ENCODE peak calls at places on chromosomes 12 and 14, in four cellular contexts. J is stimulated activated CD4-positive, alpha-beta T cell treated with anti-CD3 and anti-CD28 coated beads, Interleukin-15, amount 100 ng/mL, for 24 hours; Y is GM23248; N is NCI-H460. O is an unnamed sample.

GRCh38 chr12:12482959-12483358 is 79.7 kb downstream of the DUSP16 start:
- DNase-seq in J (no peak), Y (no peak), N (no peak), O (no peak)

GRCh38 chr14:78782551-78782950 is 612.4 kb downstream of the NRXN3 start:
- DNase-seq in J (no peak), Y (no peak), N (no peak), O (no peak)

GRCh38 chr14:34138175-34138574 is 187.3 kb upstream of the EGLN3 start:
- DNase-seq in N (no peak), Y (no peak), J (no peak), O (no peak)

GRCh38 chr12:26185532-26186320 is 9.6 kb upstream of the SSPN start:
- DNase-seq in Y (no peak), N (no peak), J (no peak), O (no peak)

GRCh38 chr14:100824156-100824555 is 1.8 kb upstream of the MEG3 start:
- DNase-seq in J (no peak), Y (no peak), N (no peak), O (no peak)

GRCh38 chr12:53674977-53675700 is 744 bp downstream of the ATP5MC2 start:
- DNase-seq in N (no peak), Y (peak), J (peak), O (no peak)

GRCh38 chr12:54932038-54932437 is 52.5 kb downstream of the TESPA1 start:
- DNase-seq in J (no peak), Y (no peak), N (no peak), O (no peak)

GRCh38 chr12:89621511-89621910 is 87.1 kb downstream of the ATP2B1 start:
- DNase-seq in N (no peak), J (no peak), Y (no peak), O (no peak)

O was measured in COR-L47.